ENCODE peak calls at places on chromosomes 4 and X, in eight cellular contexts. One of them, this sample, is unnamed.

GRCh38 chrX:38803609-38804480 is 2.6 kb downstream of the MID1IP1 start:
- DNase-seq in A549: peak; percentile 69
- DNase-seq in Peyer's patch: peak; percentile 91
- DNase-seq in H9: peak; percentile 96
- DNase-seq in K562: peak; percentile 79
- DNase-seq in endodermal cell: peak; percentile 96
- DNase-seq in right lobe of liver: peak; percentile 93
- DNase-seq in gastrocnemius medialis: peak; percentile 83
- DNase-seq in this sample: peak; percentile 89

GRCh38 chr4:35125995-35126712 is 1118.2 kb downstream of the ARAP2 start:
- DNase-seq in A549: no peak
- DNase-seq in Peyer's patch: no peak
- DNase-seq in H9: no peak
- DNase-seq in K562: no peak
- DNase-seq in endodermal cell: no peak
- DNase-seq in right lobe of liver: peak; percentile 66
- DNase-seq in gastrocnemius medialis: no peak
- DNase-seq in this sample: no peak

GRCh38 chr4:5812506-5813229 is 80.2 kb downstream of the CRMP1 start:
- DNase-seq in A549: peak; percentile 36
- DNase-seq in Peyer's patch: peak; percentile 33
- DNase-seq in H9: no peak
- DNase-seq in K562: peak; percentile 77
- DNase-seq in endodermal cell: peak; percentile 74
- DNase-seq in right lobe of liver: no peak
- DNase-seq in gastrocnemius medialis: no peak
- DNase-seq in this sample: peak; percentile 33

GRCh38 chr4:106690487-106690886 is 321.9 kb upstream of the GIMD1 start:
- DNase-seq in A549: no peak
- DNase-seq in Peyer's patch: no peak
- DNase-seq in H9: no peak
- DNase-seq in K562: no peak
- DNase-seq in endodermal cell: no peak
- DNase-seq in right lobe of liver: no peak
- DNase-seq in gastrocnemius medialis: no peak
- DNase-seq in this sample: no peak

GRCh38 chrX:44344687-44345086 is 1.2 kb upstream of the EFHC2 start:
- DNase-seq in A549: no peak
- DNase-seq in Peyer's patch: no peak
- DNase-seq in H9: no peak
- DNase-seq in K562: peak; percentile 42
- DNase-seq in endodermal cell: no peak
- DNase-seq in right lobe of liver: no peak
- DNase-seq in gastrocnemius medialis: no peak
- DNase-seq in this sample: no peak

GRCh38 chr4:2087170-2087569 is 28.0 kb downstream of the NAT8L start:
- DNase-seq in A549: no peak
- DNase-seq in Peyer's patch: no peak
- DNase-seq in H9: no peak
- DNase-seq in K562: no peak
- DNase-seq in endodermal cell: peak; percentile 24
- DNase-seq in right lobe of liver: no peak
- DNase-seq in gastrocnemius medialis: no peak
- DNase-seq in this sample: no peak

GRCh38 chr4:3403104-3403906 is 38.5 kb upstream of the HGFAC start:
- DNase-seq in A549: no peak
- DNase-seq in Peyer's patch: peak; percentile 15
- DNase-seq in H9: no peak
- DNase-seq in K562: no peak
- DNase-seq in endodermal cell: no peak
- DNase-seq in right lobe of liver: no peak
- DNase-seq in gastrocnemius medialis: no peak
- DNase-seq in this sample: no peak

GRCh38 chr4:156521631-156522030 is 450.0 kb downstream of the PDGFC start:
- DNase-seq in A549: no peak
- DNase-seq in Peyer's patch: no peak
- DNase-seq in H9: no peak
- DNase-seq in K562: no peak
- DNase-seq in endodermal cell: no peak
- DNase-seq in right lobe of liver: no peak
- DNase-seq in gastrocnemius medialis: no peak
- DNase-seq in this sample: no peak

GRCh38 chrX:57900961-57901360 is 9.3 kb downstream of the ZXDA start:
- DNase-seq in A549: no peak
- DNase-seq in Peyer's patch: no peak
- DNase-seq in H9: no peak
- DNase-seq in K562: no peak
- DNase-seq in endodermal cell: no peak
- DNase-seq in right lobe of liver: no peak
- DNase-seq in gastrocnemius medialis: no peak
- DNase-seq in this sample: no peak

GRCh38 chrX:25872786-25873185 is 265.4 kb upstream of the MAGEB18 start:
- DNase-seq in A549: no peak
- DNase-seq in Peyer's patch: no peak
- DNase-seq in H9: no peak
- DNase-seq in K562: no peak
- DNase-seq in endodermal cell: no peak
- DNase-seq in right lobe of liver: no peak
- DNase-seq in gastrocnemius medialis: no peak
- DNase-seq in this sample: no peak

GRCh38 chrX:17022205-17022604 is 75.7 kb downstream of the REPS2 start:
- DNase-seq in A549: no peak
- DNase-seq in Peyer's patch: no peak
- DNase-seq in H9: no peak
- DNase-seq in K562: no peak
- DNase-seq in endodermal cell: no peak
- DNase-seq in right lobe of liver: no peak
- DNase-seq in gastrocnemius medialis: no peak
- DNase-seq in this sample: no peak

GRCh38 chr4:107913283-107913899 is 18.0 kb upstream of the CYP2U1 start:
- DNase-seq in A549: peak; percentile 12
- DNase-seq in Peyer's patch: peak; percentile 55
- DNase-seq in H9: no peak
- DNase-seq in K562: peak; percentile 49
- DNase-seq in endodermal cell: peak; percentile 56
- DNase-seq in right lobe of liver: no peak
- DNase-seq in gastrocnemius medialis: peak; percentile 19
- DNase-seq in this sample: no peak

GRCh38 chr4:174279433-174279832 is 4.0 kb downstream of the FBXO8 start:
- DNase-seq in A549: no peak
- DNase-seq in Peyer's patch: no peak
- DNase-seq in H9: no peak
- DNase-seq in K562: no peak
- DNase-seq in endodermal cell: no peak
- DNase-seq in right lobe of liver: no peak
- DNase-seq in gastrocnemius medialis: no peak
- DNase-seq in this sample: no peak
- TF ChIP-seq CTCF in A549: no peak
- TF ChIP-seq CTCF in Peyer's patch: no peak
- TF ChIP-seq CTCF in H9: no peak
- TF ChIP-seq CTCF in K562: no peak
- TF ChIP-seq CTCF in endodermal cell: no peak
- TF ChIP-seq CTCF in right lobe of liver: no peak
- TF ChIP-seq CTCF in gastrocnemius medialis: no peak
- TF ChIP-seq CTCF in this sample: no peak

GRCh38 chr4:145099653-145100052 is 1.5 kb downstream of the ABCE1 start:
- DNase-seq in A549: no peak
- DNase-seq in Peyer's patch: no peak
- DNase-seq in H9: no peak
- DNase-seq in K562: no peak
- DNase-seq in endodermal cell: no peak
- DNase-seq in right lobe of liver: no peak
- DNase-seq in gastrocnemius medialis: no peak
- DNase-seq in this sample: no peak
- H3K4me1 ChIP-seq in A549: peaks cover 23% of the 10 kb centered on the region
- H3K4me1 ChIP-seq in Peyer's patch: no peaks in the 10 kb centered on the region
- H3K4me1 ChIP-seq in H9: no peaks in the 10 kb centered on the region
- H3K4me1 ChIP-seq in K562: peaks cover 19% of the 10 kb centered on the region
- H3K4me1 ChIP-seq in endodermal cell: peaks cover 7% of the 10 kb centered on the region
- H3K4me1 ChIP-seq in right lobe of liver: no peaks in the 10 kb centered on the region
- H3K4me1 ChIP-seq in gastrocnemius medialis: peaks cover 33% of the 10 kb centered on the region
- H3K4me1 ChIP-seq in this sample: peaks cover 52% of the 10 kb centered on the region

DNA sequence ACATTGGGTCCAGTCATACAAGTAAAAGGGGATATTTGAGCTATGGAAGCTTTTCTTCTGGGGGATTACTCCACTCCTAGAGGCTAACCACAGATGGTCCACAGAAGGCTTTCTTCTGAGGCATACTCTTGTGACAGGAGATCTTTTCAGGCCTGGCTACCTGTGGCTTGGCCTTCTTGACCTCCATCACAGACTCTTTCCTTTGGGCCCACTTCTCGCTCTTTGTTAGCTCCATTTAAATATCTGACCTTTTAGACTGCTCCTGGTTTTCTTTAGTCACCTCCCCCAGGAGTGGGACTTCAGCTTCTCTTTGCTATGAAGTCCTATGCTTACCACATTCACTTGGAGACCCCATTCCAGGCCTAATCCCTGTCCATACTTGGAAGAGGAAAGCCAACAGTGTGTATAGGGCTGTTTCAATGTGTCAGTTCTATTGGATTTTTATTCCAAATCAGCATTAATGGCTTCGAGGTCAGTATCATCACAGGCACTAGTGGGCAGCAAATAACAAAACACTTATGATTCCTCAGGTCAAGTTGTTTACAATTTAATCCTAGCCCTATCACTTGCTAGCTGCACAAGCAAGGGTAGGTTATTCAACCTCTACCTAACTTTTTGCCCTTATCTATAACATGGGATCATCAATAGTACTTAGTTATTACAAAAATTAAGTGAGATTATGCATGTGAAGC is 26.3 kb downstream of the GPC3 start:
- DNase-seq in A549: no peak
- DNase-seq in Peyer's patch: no peak
- DNase-seq in H9: no peak
- DNase-seq in K562: no peak
- DNase-seq in endodermal cell: no peak
- DNase-seq in right lobe of liver: no peak
- DNase-seq in gastrocnemius medialis: no peak
- DNase-seq in this sample: no peak
- TF ChIP-seq CTCF in A549: no peak
- TF ChIP-seq CTCF in Peyer's patch: no peak
- TF ChIP-seq CTCF in H9: peak; percentile 17
- TF ChIP-seq CTCF in K562: no peak
- TF ChIP-seq CTCF in endodermal cell: no peak
- TF ChIP-seq CTCF in right lobe of liver: peak; percentile 35
- TF ChIP-seq CTCF in gastrocnemius medialis: no peak
- TF ChIP-seq CTCF in this sample: no peak

GRCh38 chr4:110610620-110610939 is 12.3 kb downstream of the PITX2 start:
- DNase-seq in A549: no peak
- DNase-seq in Peyer's patch: no peak
- DNase-seq in H9: no peak
- DNase-seq in K562: no peak
- DNase-seq in endodermal cell: peak; percentile 60
- DNase-seq in right lobe of liver: no peak
- DNase-seq in gastrocnemius medialis: no peak
- DNase-seq in this sample: no peak
- H3K4me1 ChIP-seq in A549: peaks cover 11% of the 10 kb centered on the region
- H3K4me1 ChIP-seq in Peyer's patch: peaks cover 3% of the 10 kb centered on the region
- H3K4me1 ChIP-seq in H9: peaks cover 2% of the 10 kb centered on the region
- H3K4me1 ChIP-seq in K562: no peaks in the 10 kb centered on the region
- H3K4me1 ChIP-seq in endodermal cell: peaks cover 24% of the 10 kb centered on the region
- H3K4me1 ChIP-seq in right lobe of liver: no peaks in the 10 kb centered on the region
- H3K4me1 ChIP-seq in gastrocnemius medialis: peaks cover 7% of the 10 kb centered on the region
- H3K4me1 ChIP-seq in this sample: no peaks in the 10 kb centered on the region

GRCh38 chr4:167623241-167623572 is 388.9 kb upstream of the SPOCK3 start:
- DNase-seq in A549: no peak
- DNase-seq in Peyer's patch: no peak
- DNase-seq in H9: no peak
- DNase-seq in K562: no peak
- DNase-seq in endodermal cell: no peak
- DNase-seq in right lobe of liver: no peak
- DNase-seq in gastrocnemius medialis: no peak
- DNase-seq in this sample: no peak

GRCh38 chr4:167622481-167623240 is 388.4 kb upstream of the SPOCK3 start:
- DNase-seq in A549: peak; percentile 29
- DNase-seq in Peyer's patch: peak; percentile 51
- DNase-seq in H9: peak; percentile 66
- DNase-seq in K562: peak; percentile 17
- DNase-seq in endodermal cell: peak; percentile 88
- DNase-seq in right lobe of liver: peak; percentile 56
- DNase-seq in gastrocnemius medialis: no peak
- DNase-seq in this sample: peak; percentile 61
- TF ChIP-seq CTCF in A549: peak; percentile 57
- TF ChIP-seq CTCF in Peyer's patch: no peak
- TF ChIP-seq CTCF in H9: peak; percentile 89
- TF ChIP-seq CTCF in K562: peak; percentile 58
- TF ChIP-seq CTCF in endodermal cell: peak; percentile 91
- TF ChIP-seq CTCF in right lobe of liver: peak; percentile 45
- TF ChIP-seq CTCF in gastrocnemius medialis: peak; percentile 32
- TF ChIP-seq CTCF in this sample: peak; percentile 45

GRCh38 chr4:186700746-186701145 is 22.9 kb downstream of the FAT1 start:
- DNase-seq in A549: no peak
- DNase-seq in Peyer's patch: no peak
- DNase-seq in H9: no peak
- DNase-seq in K562: no peak
- DNase-seq in endodermal cell: no peak
- DNase-seq in right lobe of liver: no peak
- DNase-seq in gastrocnemius medialis: no peak
- DNase-seq in this sample: no peak
- H3K4me1 ChIP-seq in A549: peaks cover 38% of the 10 kb centered on the region
- H3K4me1 ChIP-seq in Peyer's patch: no peaks in the 10 kb centered on the region
- H3K4me1 ChIP-seq in H9: peaks cover 9% of the 10 kb centered on the region
- H3K4me1 ChIP-seq in K562: no peaks in the 10 kb centered on the region
- H3K4me1 ChIP-seq in endodermal cell: peaks cover 14% of the 10 kb centered on the region
- H3K4me1 ChIP-seq in right lobe of liver: no peaks in the 10 kb centered on the region
- H3K4me1 ChIP-seq in gastrocnemius medialis: peaks cover 10% of the 10 kb centered on the region
- H3K4me1 ChIP-seq in this sample: peaks cover 3% of the 10 kb centered on the region

DNA sequence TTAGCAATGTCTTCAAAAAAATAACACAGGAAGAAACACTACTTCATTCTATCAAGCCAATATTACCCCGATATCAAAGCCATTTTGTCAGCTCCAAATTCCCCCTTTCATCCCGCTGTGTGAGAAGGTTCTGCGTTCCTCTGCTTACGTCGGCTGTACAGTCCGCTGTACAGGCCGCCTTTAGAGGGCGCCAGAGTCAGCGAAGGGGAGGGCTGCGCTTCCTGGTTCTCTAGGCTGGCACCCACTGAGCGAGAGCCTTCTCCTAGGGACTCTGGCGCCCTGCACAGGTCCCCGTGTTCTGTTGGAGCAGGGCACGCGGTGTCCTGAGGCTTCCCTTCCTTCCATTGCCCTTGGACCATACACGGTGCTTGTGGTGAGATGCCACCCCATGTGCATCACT is 25.3 kb upstream of the CT45A1 start:
- DNase-seq in A549: no peak
- DNase-seq in Peyer's patch: no peak
- DNase-seq in H9: peak; percentile 43
- DNase-seq in K562: no peak
- DNase-seq in endodermal cell: peak; percentile 74
- DNase-seq in right lobe of liver: no peak
- DNase-seq in gastrocnemius medialis: no peak
- DNase-seq in this sample: no peak
- TF ChIP-seq CTCF in A549: peak; percentile 15
- TF ChIP-seq CTCF in Peyer's patch: no peak
- TF ChIP-seq CTCF in H9: peak; percentile 26
- TF ChIP-seq CTCF in K562: peak; percentile 73
- TF ChIP-seq CTCF in endodermal cell: peak; percentile 64
- TF ChIP-seq CTCF in right lobe of liver: no peak
- TF ChIP-seq CTCF in gastrocnemius medialis: no peak
- TF ChIP-seq CTCF in this sample: no peak

GRCh38 chr4:95531141-95531540 is 17.6 kb downstream of the UNC5C start:
- DNase-seq in A549: no peak
- DNase-seq in Peyer's patch: no peak
- DNase-seq in H9: no peak
- DNase-seq in K562: no peak
- DNase-seq in endodermal cell: no peak
- DNase-seq in right lobe of liver: no peak
- DNase-seq in gastrocnemius medialis: no peak
- DNase-seq in this sample: no peak
- H3K4me1 ChIP-seq in A549: no peaks in the 10 kb centered on the region
- H3K4me1 ChIP-seq in Peyer's patch: no peaks in the 10 kb centered on the region
- H3K4me1 ChIP-seq in H9: no peaks in the 10 kb centered on the region
- H3K4me1 ChIP-seq in K562: no peaks in the 10 kb centered on the region
- H3K4me1 ChIP-seq in endodermal cell: peaks cover 2% of the 10 kb centered on the region
- H3K4me1 ChIP-seq in right lobe of liver: no peaks in the 10 kb centered on the region
- H3K4me1 ChIP-seq in gastrocnemius medialis: no peaks in the 10 kb centered on the region
- H3K4me1 ChIP-seq in this sample: no peaks in the 10 kb centered on the region

This sample was measured in left lung.